ENCODE peak calls at places on chromosomes 1 and 21, in ten cellular contexts. One of them, this sample, is unnamed.
A peak's percentile ranks its signal among the peaks of the same experiment; 100 is the strongest.

GRCh38 chr1:229508823-229509337 is 739 bp upstream of the NUP133 start:
- DNase-seq in IMR-90: no peak
- DNase-seq in H9: no peak
- DNase-seq in astrocyte: no peak
- DNase-seq in PC-9: peak; percentile 1
- DNase-seq in endothelial cell of umbilical vein: no peak
- DNase-seq in neuronal stem cell: no peak
- DNase-seq in fibroblast of lung: peak; percentile 1
- DNase-seq in neural progenitor cell: peak; percentile 4
- DNase-seq in keratinocyte: no peak
- DNase-seq in this sample: no peak

GRCh38 chr1:205458777-205459566 is 3.1 kb upstream of the BLACAT1 start:
- DNase-seq in IMR-90: peak; percentile 58
- DNase-seq in H9: peak; percentile 76
- DNase-seq in astrocyte: peak; percentile 44
- DNase-seq in PC-9: peak; percentile 56
- DNase-seq in endothelial cell of umbilical vein: peak; percentile 56
- DNase-seq in neuronal stem cell: no peak
- DNase-seq in fibroblast of lung: peak; percentile 63
- DNase-seq in neural progenitor cell: peak; percentile 90
- DNase-seq in keratinocyte: no peak
- DNase-seq in this sample: peak; percentile 64

GRCh38 chr1:47996060-47996405 is 1.2 kb downstream of the TRABD2B start:
- DNase-seq in IMR-90: no peak
- DNase-seq in H9: peak; percentile 30
- DNase-seq in astrocyte: no peak
- DNase-seq in PC-9: no peak
- DNase-seq in endothelial cell of umbilical vein: no peak
- DNase-seq in neuronal stem cell: no peak
- DNase-seq in fibroblast of lung: no peak
- DNase-seq in neural progenitor cell: no peak
- DNase-seq in keratinocyte: no peak
- DNase-seq in this sample: no peak

GRCh38 chr21:25170681-25171080 is 436.6 kb downstream of the MRPL39 start:
- DNase-seq in IMR-90: no peak
- DNase-seq in H9: no peak
- DNase-seq in astrocyte: peak; percentile 5
- DNase-seq in PC-9: no peak
- DNase-seq in endothelial cell of umbilical vein: no peak
- DNase-seq in neuronal stem cell: no peak
- DNase-seq in fibroblast of lung: no peak
- DNase-seq in neural progenitor cell: no peak
- DNase-seq in keratinocyte: no peak
- DNase-seq in this sample: no peak

GRCh38 chr1:38013027-38013588 is 574 bp downstream of the UTP11 start:
- DNase-seq in IMR-90: peak; percentile 88
- DNase-seq in H9: no peak
- DNase-seq in astrocyte: peak; percentile 75
- DNase-seq in PC-9: no peak
- DNase-seq in endothelial cell of umbilical vein: no peak
- DNase-seq in neuronal stem cell: no peak
- DNase-seq in fibroblast of lung: peak; percentile 80
- DNase-seq in neural progenitor cell: no peak
- DNase-seq in keratinocyte: no peak
- DNase-seq in this sample: no peak

GRCh38 chr1:204461331-204462228 is 33.0 kb downstream of the PIK3C2B start:
- DNase-seq in IMR-90: no peak
- DNase-seq in H9: no peak
- DNase-seq in astrocyte: no peak
- DNase-seq in PC-9: no peak
- DNase-seq in endothelial cell of umbilical vein: peak; percentile 94
- DNase-seq in neuronal stem cell: no peak
- DNase-seq in fibroblast of lung: no peak
- DNase-seq in neural progenitor cell: no peak
- DNase-seq in keratinocyte: no peak
- DNase-seq in this sample: no peak

GRCh38 chr21:46100426-46100825 is 2.5 kb downstream of the COL6A2 start:
- DNase-seq in IMR-90: peak; percentile 64
- DNase-seq in H9: no peak
- DNase-seq in astrocyte: peak; percentile 69
- DNase-seq in PC-9: no peak
- DNase-seq in endothelial cell of umbilical vein: no peak
- DNase-seq in neuronal stem cell: no peak
- DNase-seq in fibroblast of lung: peak; percentile 76
- DNase-seq in neural progenitor cell: no peak
- DNase-seq in keratinocyte: no peak
- DNase-seq in this sample: no peak

GRCh38 chr1:227889047-227889862 is 58.5 kb downstream of the WNT9A start:
- DNase-seq in IMR-90: no peak
- DNase-seq in H9: peak; percentile 39
- DNase-seq in astrocyte: no peak
- DNase-seq in PC-9: no peak
- DNase-seq in endothelial cell of umbilical vein: no peak
- DNase-seq in neuronal stem cell: no peak
- DNase-seq in fibroblast of lung: no peak
- DNase-seq in neural progenitor cell: no peak
- DNase-seq in keratinocyte: no peak
- DNase-seq in this sample: no peak

GRCh38 chr21:38917045-38917774 is 111.5 kb downstream of the ETS2 start:
- DNase-seq in IMR-90: no peak
- DNase-seq in H9: no peak
- DNase-seq in astrocyte: no peak
- DNase-seq in PC-9: no peak
- DNase-seq in endothelial cell of umbilical vein: no peak
- DNase-seq in neuronal stem cell: no peak
- DNase-seq in fibroblast of lung: no peak
- DNase-seq in neural progenitor cell: no peak
- DNase-seq in keratinocyte: no peak
- DNase-seq in this sample: no peak

GRCh38 chr1:163924041-163924440 is 602.3 kb downstream of the NUF2 start:
- DNase-seq in IMR-90: no peak
- DNase-seq in H9: no peak
- DNase-seq in astrocyte: no peak
- DNase-seq in PC-9: no peak
- DNase-seq in endothelial cell of umbilical vein: no peak
- DNase-seq in neuronal stem cell: no peak
- DNase-seq in fibroblast of lung: no peak
- DNase-seq in neural progenitor cell: no peak
- DNase-seq in keratinocyte: no peak
- DNase-seq in this sample: no peak

GRCh38 chr1:31814041-31814511 is 1.7 kb downstream of the SPOCD1 start:
- DNase-seq in IMR-90: no peak
- DNase-seq in H9: no peak
- DNase-seq in astrocyte: no peak
- DNase-seq in PC-9: no peak
- DNase-seq in endothelial cell of umbilical vein: no peak
- DNase-seq in neuronal stem cell: no peak
- DNase-seq in fibroblast of lung: no peak
- DNase-seq in neural progenitor cell: no peak
- DNase-seq in keratinocyte: no peak
- DNase-seq in this sample: no peak

GRCh38 chr1:113439272-113439660 is 49.0 kb downstream of the MAGI3 start:
- DNase-seq in IMR-90: no peak
- DNase-seq in H9: no peak
- DNase-seq in astrocyte: no peak
- DNase-seq in PC-9: no peak
- DNase-seq in endothelial cell of umbilical vein: no peak
- DNase-seq in neuronal stem cell: no peak
- DNase-seq in fibroblast of lung: no peak
- DNase-seq in neural progenitor cell: no peak
- DNase-seq in keratinocyte: no peak
- DNase-seq in this sample: no peak

GRCh38 chr1:59779949-59780348 is 34.8 kb upstream of the HOOK1 start:
- DNase-seq in IMR-90: no peak
- DNase-seq in H9: no peak
- DNase-seq in astrocyte: no peak
- DNase-seq in PC-9: no peak
- DNase-seq in endothelial cell of umbilical vein: no peak
- DNase-seq in neuronal stem cell: no peak
- DNase-seq in fibroblast of lung: no peak
- DNase-seq in neural progenitor cell: peak; percentile 18
- DNase-seq in keratinocyte: no peak
- DNase-seq in this sample: peak; percentile 43

GRCh38 chr1:102942324-102942723 is 166.0 kb downstream of the COL11A1 start:
- DNase-seq in IMR-90: no peak
- DNase-seq in H9: no peak
- DNase-seq in astrocyte: peak; percentile 79
- DNase-seq in PC-9: no peak
- DNase-seq in endothelial cell of umbilical vein: no peak
- DNase-seq in neuronal stem cell: no peak
- DNase-seq in fibroblast of lung: peak; percentile 47
- DNase-seq in neural progenitor cell: no peak
- DNase-seq in keratinocyte: no peak
- DNase-seq in this sample: no peak

GRCh38 chr1:229378586-229379442 is 36.0 kb upstream of the CCSAP start:
- DNase-seq in IMR-90: no peak
- DNase-seq in H9: no peak
- DNase-seq in astrocyte: no peak
- DNase-seq in PC-9: no peak
- DNase-seq in endothelial cell of umbilical vein: no peak
- DNase-seq in neuronal stem cell: no peak
- DNase-seq in fibroblast of lung: no peak
- DNase-seq in neural progenitor cell: peak; percentile 35
- DNase-seq in keratinocyte: no peak
- DNase-seq in this sample: no peak

DNA sequence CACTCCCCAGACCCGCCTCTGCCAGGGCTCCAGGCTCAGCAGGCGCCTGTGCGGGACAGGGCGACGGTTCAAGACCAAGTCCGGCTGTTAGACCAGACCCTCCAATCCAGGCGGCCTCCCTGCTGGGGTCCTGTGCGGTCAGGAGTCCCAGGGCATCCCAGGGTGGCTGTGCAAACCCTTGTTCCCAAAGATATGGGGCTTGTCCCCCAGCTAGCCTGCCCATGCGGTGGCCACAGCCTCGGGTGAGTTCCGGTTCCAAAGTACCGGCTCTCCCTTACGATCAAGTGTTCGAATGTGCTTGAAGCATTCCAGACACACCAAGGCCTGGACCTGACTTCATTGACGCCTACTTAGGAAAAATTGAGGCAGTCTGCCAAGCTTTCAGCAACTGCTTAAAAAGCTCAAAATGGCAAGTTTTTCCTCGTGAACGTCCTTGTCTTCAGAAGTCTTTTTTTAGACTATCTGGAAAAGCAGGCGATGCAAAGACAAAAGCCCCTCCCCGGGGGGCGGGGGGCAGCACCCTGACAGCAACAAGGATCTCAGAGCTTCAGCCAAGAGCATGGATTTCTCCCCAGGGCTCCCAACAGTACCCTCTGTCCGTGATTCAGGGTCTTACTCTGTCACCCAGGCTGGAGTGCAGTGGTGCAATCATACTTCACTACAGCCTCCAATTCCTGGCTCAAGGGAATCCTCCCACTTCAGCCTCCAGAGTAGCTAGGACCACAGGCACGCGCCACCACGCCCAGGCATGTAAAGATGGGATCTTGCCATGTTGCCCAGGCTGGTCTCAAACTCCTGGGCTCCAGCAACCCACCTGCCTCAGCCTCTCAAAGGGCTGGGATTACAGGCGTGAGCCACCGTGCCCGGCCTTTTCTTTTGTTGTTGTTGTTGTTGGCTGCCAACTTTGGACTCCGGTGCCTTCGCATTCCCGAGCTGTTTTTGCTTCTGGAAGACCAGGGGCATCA is 2.3 kb downstream of the FAAP20 start:
- DNase-seq in IMR-90: peak; percentile 70
- DNase-seq in H9: no peak
- DNase-seq in astrocyte: peak; percentile 85
- DNase-seq in PC-9: no peak
- DNase-seq in endothelial cell of umbilical vein: no peak
- DNase-seq in neuronal stem cell: no peak
- DNase-seq in fibroblast of lung: peak; percentile 77
- DNase-seq in neural progenitor cell: no peak
- DNase-seq in keratinocyte: no peak
- DNase-seq in this sample: no peak
- H3K4me2 ChIP-seq in IMR-90: peak overlapping the region; percentile 48
- H3K4me2 ChIP-seq in H9: no peak overlapping the region
- H3K4me2 ChIP-seq in astrocyte: peak overlapping the region; percentile 88
- H3K4me2 ChIP-seq in PC-9: no peak overlapping the region
- H3K4me2 ChIP-seq in endothelial cell of umbilical vein: peak overlapping the region; percentile 20
- H3K4me2 ChIP-seq in neuronal stem cell: no peak overlapping the region
- H3K4me2 ChIP-seq in fibroblast of lung: peak overlapping the region; percentile 42
- H3K4me2 ChIP-seq in neural progenitor cell: no peak overlapping the region
- H3K4me2 ChIP-seq in keratinocyte: no peak overlapping the region
- H3K4me2 ChIP-seq in this sample: no peak overlapping the region

GRCh38 chr1:156114101-156114918 is at the start of gene LMNA:
- DNase-seq in IMR-90: peak; percentile 95
- DNase-seq in H9: peak; percentile 89
- DNase-seq in astrocyte: peak; percentile 90
- DNase-seq in PC-9: peak; percentile 94
- DNase-seq in endothelial cell of umbilical vein: peak; percentile 92
- DNase-seq in neuronal stem cell: no peak
- DNase-seq in fibroblast of lung: peak; percentile 96
- DNase-seq in neural progenitor cell: peak; percentile 80
- DNase-seq in keratinocyte: peak; percentile 96
- DNase-seq in this sample: peak; percentile 41
- H3K4me2 ChIP-seq in IMR-90: peak within 1 kb of the TSS; percentile 91
- H3K4me2 ChIP-seq in H9: peak within 1 kb of the TSS; percentile 95
- H3K4me2 ChIP-seq in astrocyte: peak within 1 kb of the TSS; percentile 84
- H3K4me2 ChIP-seq in PC-9: peak within 1 kb of the TSS; percentile 99
- H3K4me2 ChIP-seq in endothelial cell of umbilical vein: peak within 1 kb of the TSS; percentile 78
- H3K4me2 ChIP-seq in neuronal stem cell: peak within 1 kb of the TSS; percentile 95
- H3K4me2 ChIP-seq in fibroblast of lung: peak within 1 kb of the TSS; percentile 100
- H3K4me2 ChIP-seq in neural progenitor cell: peak within 1 kb of the TSS; percentile 92
- H3K4me2 ChIP-seq in keratinocyte: peak within 1 kb of the TSS; percentile 82
- H3K4me2 ChIP-seq in this sample: no peak within 1 kb of the TSS

DNA sequence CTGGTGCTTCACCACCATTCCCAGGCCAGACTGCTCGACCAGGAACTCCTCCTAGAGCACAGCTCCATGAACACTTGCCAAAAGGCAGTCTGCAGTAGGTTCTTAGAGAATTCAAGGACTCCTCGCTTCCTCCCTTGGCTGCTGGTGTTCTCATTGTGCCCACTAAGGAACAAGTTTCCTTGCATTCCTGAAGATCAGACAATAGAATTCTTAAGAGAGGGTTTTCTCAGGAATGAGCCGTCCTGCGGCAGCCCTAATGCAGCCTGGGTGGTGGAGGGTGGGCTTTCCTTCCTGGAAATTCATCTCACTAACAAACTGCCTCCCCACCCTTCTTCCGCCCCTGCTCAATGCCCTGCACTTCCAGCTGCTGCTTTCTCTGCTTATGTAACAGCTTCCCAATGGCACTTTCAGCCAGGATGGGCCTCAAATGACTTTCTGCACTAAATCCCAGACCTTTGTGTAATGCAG is 288.0 kb downstream of the PLPP3 start:
- DNase-seq in IMR-90: no peak
- DNase-seq in H9: peak; percentile 36
- DNase-seq in astrocyte: no peak
- DNase-seq in PC-9: no peak
- DNase-seq in endothelial cell of umbilical vein: peak; percentile 50
- DNase-seq in neuronal stem cell: no peak
- DNase-seq in fibroblast of lung: no peak
- DNase-seq in neural progenitor cell: peak; percentile 52
- DNase-seq in keratinocyte: no peak
- DNase-seq in this sample: no peak
- H3K4me2 ChIP-seq in IMR-90: no peak overlapping the region
- H3K4me2 ChIP-seq in H9: no peak overlapping the region
- H3K4me2 ChIP-seq in astrocyte: no peak overlapping the region
- H3K4me2 ChIP-seq in PC-9: no peak overlapping the region
- H3K4me2 ChIP-seq in endothelial cell of umbilical vein: no peak overlapping the region
- H3K4me2 ChIP-seq in neuronal stem cell: no peak overlapping the region
- H3K4me2 ChIP-seq in fibroblast of lung: no peak overlapping the region
- H3K4me2 ChIP-seq in neural progenitor cell: no peak overlapping the region
- H3K4me2 ChIP-seq in keratinocyte: no peak overlapping the region
- H3K4me2 ChIP-seq in this sample: no peak overlapping the region

GRCh38 chr1:110312188-110313121 is 26.7 kb upstream of the RBM15 start:
- DNase-seq in IMR-90: peak; percentile 81
- DNase-seq in H9: peak; percentile 82
- DNase-seq in astrocyte: peak; percentile 51
- DNase-seq in PC-9: peak; percentile 74
- DNase-seq in endothelial cell of umbilical vein: peak; percentile 70
- DNase-seq in neuronal stem cell: peak; percentile 71
- DNase-seq in fibroblast of lung: peak; percentile 77
- DNase-seq in neural progenitor cell: peak; percentile 88
- DNase-seq in keratinocyte: peak; percentile 23
- DNase-seq in this sample: peak; percentile 85
- H3K4me2 ChIP-seq in IMR-90: no peak overlapping the region
- H3K4me2 ChIP-seq in H9: peak overlapping the region; percentile 32
- H3K4me2 ChIP-seq in astrocyte: no peak overlapping the region
- H3K4me2 ChIP-seq in PC-9: peak overlapping the region; percentile 4
- H3K4me2 ChIP-seq in endothelial cell of umbilical vein: no peak overlapping the region
- H3K4me2 ChIP-seq in neuronal stem cell: no peak overlapping the region
- H3K4me2 ChIP-seq in fibroblast of lung: no peak overlapping the region
- H3K4me2 ChIP-seq in neural progenitor cell: peak overlapping the region; percentile 54
- H3K4me2 ChIP-seq in keratinocyte: no peak overlapping the region
- H3K4me2 ChIP-seq in this sample: no peak overlapping the region